ENCODE peak calls at places on chromosome 18, in four cellular contexts. One of them, this sample, is unnamed.

GRCh38 chr18:39624934-39625333 is 2059.3 kb upstream of the CELF4 start:
- DNase-seq in stimulated activated CD8-positive, alpha-beta memory T cell treated with anti-CD3 and anti-CD28 coated beads, Interleukin-7, amount 100 ng/mL, for 1 hour: no peak
- DNase-seq in GM13977: no peak
- DNase-seq in central memory CD4-positive, alpha-beta T cell: no peak
- DNase-seq in this sample: no peak

GRCh38 chr18:45951021-45951714 is 16.0 kb downstream of the EPG5 start:
- DNase-seq in stimulated activated CD8-positive, alpha-beta memory T cell treated with anti-CD3 and anti-CD28 coated beads, Interleukin-7, amount 100 ng/mL, for 1 hour: no peak
- DNase-seq in GM13977: no peak
- DNase-seq in central memory CD4-positive, alpha-beta T cell: no peak
- DNase-seq in this sample: no peak

GRCh38 chr18:66682855-66683322 is 79.0 kb upstream of the CDH19 start:
- DNase-seq in stimulated activated CD8-positive, alpha-beta memory T cell treated with anti-CD3 and anti-CD28 coated beads, Interleukin-7, amount 100 ng/mL, for 1 hour: no peak
- DNase-seq in GM13977: no peak
- DNase-seq in central memory CD4-positive, alpha-beta T cell: no peak
- DNase-seq in this sample: no peak

GRCh38 chr18:67001052-67001451 is 397.2 kb upstream of the CDH19 start:
- DNase-seq in stimulated activated CD8-positive, alpha-beta memory T cell treated with anti-CD3 and anti-CD28 coated beads, Interleukin-7, amount 100 ng/mL, for 1 hour: no peak
- DNase-seq in GM13977: no peak
- DNase-seq in central memory CD4-positive, alpha-beta T cell: no peak
- DNase-seq in this sample: no peak

GRCh38 chr18:59323931-59324622 is 5.6 kb upstream of the CPLX4 start:
- DNase-seq in stimulated activated CD8-positive, alpha-beta memory T cell treated with anti-CD3 and anti-CD28 coated beads, Interleukin-7, amount 100 ng/mL, for 1 hour: no peak
- DNase-seq in GM13977: no peak
- DNase-seq in central memory CD4-positive, alpha-beta T cell: no peak
- DNase-seq in this sample: no peak

GRCh38 chr18:12944724-12945123 is 3.1 kb upstream of the SEH1L start:
- DNase-seq in stimulated activated CD8-positive, alpha-beta memory T cell treated with anti-CD3 and anti-CD28 coated beads, Interleukin-7, amount 100 ng/mL, for 1 hour: no peak
- DNase-seq in GM13977: no peak
- DNase-seq in central memory CD4-positive, alpha-beta T cell: no peak
- DNase-seq in this sample: no peak

GRCh38 chr18:38961880-38962279 is 1396.3 kb upstream of the CELF4 start:
- DNase-seq in stimulated activated CD8-positive, alpha-beta memory T cell treated with anti-CD3 and anti-CD28 coated beads, Interleukin-7, amount 100 ng/mL, for 1 hour: no peak
- DNase-seq in GM13977: no peak
- DNase-seq in central memory CD4-positive, alpha-beta T cell: no peak
- DNase-seq in this sample: no peak

GRCh38 chr18:13035249-13035914 is 44.2 kb downstream of the CEP192 start:
- DNase-seq in stimulated activated CD8-positive, alpha-beta memory T cell treated with anti-CD3 and anti-CD28 coated beads, Interleukin-7, amount 100 ng/mL, for 1 hour: no peak
- DNase-seq in GM13977: no peak
- DNase-seq in central memory CD4-positive, alpha-beta T cell: no peak
- DNase-seq in this sample: no peak

GRCh38 chr18:42513416-42513815 is 558.4 kb downstream of the PIK3C3 start:
- DNase-seq in stimulated activated CD8-positive, alpha-beta memory T cell treated with anti-CD3 and anti-CD28 coated beads, Interleukin-7, amount 100 ng/mL, for 1 hour: no peak
- DNase-seq in GM13977: no peak
- DNase-seq in central memory CD4-positive, alpha-beta T cell: no peak
- DNase-seq in this sample: no peak

GRCh38 chr18:13241083-13241892 is 22.7 kb downstream of the LDLRAD4 start:
- DNase-seq in stimulated activated CD8-positive, alpha-beta memory T cell treated with anti-CD3 and anti-CD28 coated beads, Interleukin-7, amount 100 ng/mL, for 1 hour: no peak
- DNase-seq in GM13977: no peak
- DNase-seq in central memory CD4-positive, alpha-beta T cell: no peak
- DNase-seq in this sample: no peak

GRCh38 chr18:57077786-57078552 is 68.9 kb upstream of the BOD1L2 start:
- DNase-seq in stimulated activated CD8-positive, alpha-beta memory T cell treated with anti-CD3 and anti-CD28 coated beads, Interleukin-7, amount 100 ng/mL, for 1 hour: no peak
- DNase-seq in GM13977: peak; percentile 80
- DNase-seq in central memory CD4-positive, alpha-beta T cell: no peak
- DNase-seq in this sample: peak; percentile 87

GRCh38 chr18:8052237-8052701 is 485.2 kb downstream of the PTPRM start:
- DNase-seq in stimulated activated CD8-positive, alpha-beta memory T cell treated with anti-CD3 and anti-CD28 coated beads, Interleukin-7, amount 100 ng/mL, for 1 hour: no peak
- DNase-seq in GM13977: no peak
- DNase-seq in central memory CD4-positive, alpha-beta T cell: peak; percentile 27
- DNase-seq in this sample: no peak

GRCh38 chr18:70329076-70329475 is 40.2 kb downstream of the SOCS6 start:
- DNase-seq in stimulated activated CD8-positive, alpha-beta memory T cell treated with anti-CD3 and anti-CD28 coated beads, Interleukin-7, amount 100 ng/mL, for 1 hour: no peak
- DNase-seq in GM13977: no peak
- DNase-seq in central memory CD4-positive, alpha-beta T cell: no peak
- DNase-seq in this sample: no peak

GRCh38 chr18:69941183-69941582 is 6.5 kb downstream of the CD226 start:
- DNase-seq in stimulated activated CD8-positive, alpha-beta memory T cell treated with anti-CD3 and anti-CD28 coated beads, Interleukin-7, amount 100 ng/mL, for 1 hour: no peak
- DNase-seq in GM13977: no peak
- DNase-seq in central memory CD4-positive, alpha-beta T cell: no peak
- DNase-seq in this sample: no peak

GRCh38 chr18:9869713-9870430 is 15.9 kb upstream of the TXNDC2 start:
- DNase-seq in stimulated activated CD8-positive, alpha-beta memory T cell treated with anti-CD3 and anti-CD28 coated beads, Interleukin-7, amount 100 ng/mL, for 1 hour: no peak
- DNase-seq in GM13977: peak; percentile 53
- DNase-seq in central memory CD4-positive, alpha-beta T cell: no peak
- DNase-seq in this sample: peak; percentile 30

GRCh38 chr18:49944681-49945080 is 131.3 kb upstream of the ACAA2 start:
- DNase-seq in stimulated activated CD8-positive, alpha-beta memory T cell treated with anti-CD3 and anti-CD28 coated beads, Interleukin-7, amount 100 ng/mL, for 1 hour: no peak
- DNase-seq in GM13977: no peak
- DNase-seq in central memory CD4-positive, alpha-beta T cell: no peak
- DNase-seq in this sample: no peak

GRCh38 chr18:3482258-3482657 is 32.3 kb downstream of the TGIF1 start:
- DNase-seq in stimulated activated CD8-positive, alpha-beta memory T cell treated with anti-CD3 and anti-CD28 coated beads, Interleukin-7, amount 100 ng/mL, for 1 hour: no peak
- DNase-seq in GM13977: no peak
- DNase-seq in central memory CD4-positive, alpha-beta T cell: no peak
- DNase-seq in this sample: no peak

GRCh38 chr18:72086421-72086820 is 457.7 kb downstream of the CBLN2 start:
- DNase-seq in stimulated activated CD8-positive, alpha-beta memory T cell treated with anti-CD3 and anti-CD28 coated beads, Interleukin-7, amount 100 ng/mL, for 1 hour: no peak
- DNase-seq in GM13977: no peak
- DNase-seq in central memory CD4-positive, alpha-beta T cell: no peak
- DNase-seq in this sample: no peak

GRCh38 chr18:484749-485464 is 15.6 kb downstream of the COLEC12 start:
- DNase-seq in stimulated activated CD8-positive, alpha-beta memory T cell treated with anti-CD3 and anti-CD28 coated beads, Interleukin-7, amount 100 ng/mL, for 1 hour: no peak
- DNase-seq in GM13977: no peak
- DNase-seq in central memory CD4-positive, alpha-beta T cell: no peak
- DNase-seq in this sample: no peak

GRCh38 chr18:2482711-2483475 is 88.4 kb downstream of the METTL4 start:
- DNase-seq in stimulated activated CD8-positive, alpha-beta memory T cell treated with anti-CD3 and anti-CD28 coated beads, Interleukin-7, amount 100 ng/mL, for 1 hour: no peak
- DNase-seq in GM13977: no peak
- DNase-seq in central memory CD4-positive, alpha-beta T cell: no peak
- DNase-seq in this sample: no peak

GRCh38 chr18:55251186-55251995 is 292.1 kb upstream of the CCDC68 start:
- DNase-seq in stimulated activated CD8-positive, alpha-beta memory T cell treated with anti-CD3 and anti-CD28 coated beads, Interleukin-7, amount 100 ng/mL, for 1 hour: no peak
- DNase-seq in GM13977: no peak
- DNase-seq in central memory CD4-positive, alpha-beta T cell: no peak
- DNase-seq in this sample: no peak

GRCh38 chr18:13253786-13254755 is 35.5 kb downstream of the LDLRAD4 start:
- DNase-seq in stimulated activated CD8-positive, alpha-beta memory T cell treated with anti-CD3 and anti-CD28 coated beads, Interleukin-7, amount 100 ng/mL, for 1 hour: no peak
- DNase-seq in GM13977: no peak
- DNase-seq in central memory CD4-positive, alpha-beta T cell: no peak
- DNase-seq in this sample: no peak

This sample was measured in GM12864.